ENCODE peak calls at places on chromosomes 4 and X, in four cellular contexts. One of them, this sample, is unnamed.
A peak's percentile ranks its signal among the peaks of the same experiment; 100 is the strongest.

GRCh38 chrX:49166914-49167739 is 4.6 kb downstream of the MAGIX start:
- DNase-seq in right lobe of liver: no peak
- DNase-seq in breast epithelium: no peak
- DNase-seq in heart right ventricle: peak; percentile 74
- DNase-seq in this sample: peak; percentile 79

GRCh38 chrX:48592971-48593370 is 4.3 kb upstream of the WDR13 start:
- DNase-seq in right lobe of liver: no peak
- DNase-seq in breast epithelium: no peak
- DNase-seq in heart right ventricle: no peak
- DNase-seq in this sample: no peak

GRCh38 chr4:38409852-38410251 is 254.1 kb upstream of the KLF3 start:
- DNase-seq in heart right ventricle: no peak
- DNase-seq in breast epithelium: no peak
- DNase-seq in right lobe of liver: no peak
- DNase-seq in this sample: no peak

GRCh38 chr4:92234393-92235176 is 69.2 kb upstream of the GRID2 start:
- DNase-seq in heart right ventricle: no peak
- DNase-seq in right lobe of liver: no peak
- DNase-seq in breast epithelium: no peak
- DNase-seq in this sample: no peak

GRCh38 chr4:3268395-3269104 is 19.6 kb downstream of the MSANTD1 start:
- DNase-seq in heart right ventricle: no peak
- DNase-seq in right lobe of liver: no peak
- DNase-seq in breast epithelium: no peak
- DNase-seq in this sample: peak; percentile 55

GRCh38 chr4:76585270-76585669 is 150.2 kb downstream of the SHROOM3 start:
- DNase-seq in heart right ventricle: no peak
- DNase-seq in breast epithelium: no peak
- DNase-seq in right lobe of liver: no peak
- DNase-seq in this sample: no peak

GRCh38 chrX:110037181-110037580 is 34.3 kb downstream of the TMEM164 start:
- DNase-seq in right lobe of liver: no peak
- DNase-seq in heart right ventricle: no peak
- DNase-seq in breast epithelium: no peak
- DNase-seq in this sample: no peak

GRCh38 chr4:176775326-176775725 is 17.4 kb downstream of the VEGFC start:
- DNase-seq in heart right ventricle: no peak
- DNase-seq in right lobe of liver: no peak
- DNase-seq in breast epithelium: no peak
- DNase-seq in this sample: no peak

GRCh38 chr4:168796362-168797106 is 213.5 kb downstream of the CBR4 start:
- DNase-seq in breast epithelium: no peak
- DNase-seq in right lobe of liver: peak; percentile 51
- DNase-seq in heart right ventricle: no peak
- DNase-seq in this sample: no peak

GRCh38 chr4:157999723-158000122 is 173.1 kb downstream of the GASK1B start:
- DNase-seq in right lobe of liver: no peak
- DNase-seq in heart right ventricle: no peak
- DNase-seq in breast epithelium: no peak
- DNase-seq in this sample: no peak

GRCh38 chrX:154329284-154329683 is 33.7 kb downstream of the TKTL1 start:
- DNase-seq in breast epithelium: no peak
- DNase-seq in heart right ventricle: no peak
- DNase-seq in right lobe of liver: no peak
- DNase-seq in this sample: no peak

GRCh38 chr4:129453524-129453923 is 357.6 kb downstream of the C4orf33 start:
- DNase-seq in heart right ventricle: no peak
- DNase-seq in right lobe of liver: no peak
- DNase-seq in breast epithelium: no peak
- DNase-seq in this sample: no peak

GRCh38 chrX:111262086-111262485 is 8.2 kb downstream of the CAPN6 start:
- DNase-seq in right lobe of liver: no peak
- DNase-seq in breast epithelium: no peak
- DNase-seq in heart right ventricle: no peak
- DNase-seq in this sample: no peak

GRCh38 chrX:156001667-156002021 is 4.1 kb downstream of the IL9R start:
- DNase-seq in right lobe of liver: no peak
- DNase-seq in heart right ventricle: no peak
- DNase-seq in breast epithelium: no peak
- DNase-seq in this sample: no peak

GRCh38 chr4:156584100-156584499 is 387.5 kb downstream of the PDGFC start:
- DNase-seq in heart right ventricle: no peak
- DNase-seq in right lobe of liver: no peak
- DNase-seq in breast epithelium: no peak
- DNase-seq in this sample: no peak

GRCh38 chrX:50567636-50568035 is 97.0 kb upstream of the DGKK start:
- DNase-seq in breast epithelium: no peak
- DNase-seq in heart right ventricle: no peak
- DNase-seq in right lobe of liver: no peak
- DNase-seq in this sample: no peak

GRCh38 chr4:94412019-94413017 is 39.4 kb upstream of the PDLIM5 start:
- DNase-seq in right lobe of liver: no peak
- DNase-seq in breast epithelium: no peak
- DNase-seq in heart right ventricle: no peak
- DNase-seq in this sample: no peak

GRCh38 chr4:128241425-128241913 is 46.1 kb downstream of the PGRMC2 start:
- DNase-seq in right lobe of liver: peak; percentile 56
- DNase-seq in heart right ventricle: no peak
- DNase-seq in breast epithelium: peak; percentile 76
- DNase-seq in this sample: no peak

GRCh38 chr4:48445704-48446103 is 37.4 kb upstream of the SLC10A4 start:
- DNase-seq in right lobe of liver: no peak
- DNase-seq in heart right ventricle: no peak
- DNase-seq in breast epithelium: no peak
- DNase-seq in this sample: no peak

GRCh38 chr4:43757147-43757546 is 691.5 kb downstream of the KCTD8 start:
- DNase-seq in breast epithelium: no peak
- DNase-seq in heart right ventricle: no peak
- DNase-seq in right lobe of liver: no peak
- DNase-seq in this sample: no peak

GRCh38 chrX:103536732-103537131 is 17.4 kb upstream of the RAB40A start:
- DNase-seq in heart right ventricle: no peak
- DNase-seq in breast epithelium: no peak
- DNase-seq in right lobe of liver: no peak
- DNase-seq in this sample: no peak

GRCh38 chr4:88533088-88533790 is 9.7 kb upstream of the PYURF start:
- DNase-seq in right lobe of liver: no peak
- DNase-seq in breast epithelium: no peak
- DNase-seq in heart right ventricle: no peak
- DNase-seq in this sample: no peak

GRCh38 chr4:138186264-138186663 is 55.9 kb downstream of the SLC7A11 start:
- DNase-seq in heart right ventricle: no peak
- DNase-seq in right lobe of liver: no peak
- DNase-seq in breast epithelium: no peak
- DNase-seq in this sample: no peak

GRCh38 chrX:23844502-23845138 is 61.6 kb downstream of the SAT1 start:
- DNase-seq in breast epithelium: no peak
- DNase-seq in right lobe of liver: no peak
- DNase-seq in heart right ventricle: no peak
- DNase-seq in this sample: no peak

GRCh38 chrX:10015711-10016515 is 48.8 kb downstream of the CLDN34 start:
- DNase-seq in right lobe of liver: peak; percentile 45
- DNase-seq in breast epithelium: no peak
- DNase-seq in heart right ventricle: peak; percentile 59
- DNase-seq in this sample: peak; percentile 76

GRCh38 chrX:65586491-65586890 is 51.9 kb upstream of the LAS1L start:
- DNase-seq in right lobe of liver: no peak
- DNase-seq in breast epithelium: no peak
- DNase-seq in heart right ventricle: no peak
- DNase-seq in this sample: peak; percentile 41

GRCh38 chrX:24760601-24761000 is 66.9 kb downstream of the POLA1 start:
- DNase-seq in breast epithelium: no peak
- DNase-seq in heart right ventricle: no peak
- DNase-seq in right lobe of liver: no peak
- DNase-seq in this sample: no peak

GRCh38 chrX:40646489-40647306 is 663 bp downstream of the CXorf38 start:
- DNase-seq in heart right ventricle: peak; percentile 39
- DNase-seq in right lobe of liver: peak; percentile 54
- DNase-seq in breast epithelium: peak; percentile 54
- DNase-seq in this sample: peak; percentile 54

GRCh38 chrX:120727503-120727902 is 97.6 kb upstream of the C1GALT1C1 start:
- DNase-seq in breast epithelium: no peak
- DNase-seq in heart right ventricle: no peak
- DNase-seq in right lobe of liver: no peak
- DNase-seq in this sample: no peak

GRCh38 chr4:156763511-156763910 is 208.1 kb downstream of the PDGFC start:
- DNase-seq in heart right ventricle: no peak
- DNase-seq in right lobe of liver: no peak
- DNase-seq in breast epithelium: no peak
- DNase-seq in this sample: no peak

GRCh38 chrX:40012039-40012799 is 85.5 kb downstream of the BCOR start:
- DNase-seq in heart right ventricle: peak; percentile 30
- DNase-seq in breast epithelium: peak; percentile 51
- DNase-seq in right lobe of liver: peak; percentile 47
- DNase-seq in this sample: peak; percentile 71

GRCh38 chrX:53186363-53186762 is 38.6 kb downstream of the KDM5C start:
- DNase-seq in heart right ventricle: no peak
- DNase-seq in breast epithelium: no peak
- DNase-seq in right lobe of liver: no peak
- DNase-seq in this sample: no peak

GRCh38 chr4:114386637-114387233 is 211.9 kb upstream of the UGT8 start:
- DNase-seq in right lobe of liver: no peak
- DNase-seq in breast epithelium: no peak
- DNase-seq in heart right ventricle: no peak
- DNase-seq in this sample: no peak

GRCh38 chrX:153672531-153673397 is 849 bp downstream of the PNCK start:
- DNase-seq in breast epithelium: peak; percentile 19
- DNase-seq in right lobe of liver: no peak
- DNase-seq in heart right ventricle: no peak
- DNase-seq in this sample: no peak

GRCh38 chr4:9926591-9926990 is 94.7 kb downstream of the SLC2A9 start:
- DNase-seq in breast epithelium: no peak
- DNase-seq in heart right ventricle: no peak
- DNase-seq in right lobe of liver: no peak
- DNase-seq in this sample: no peak

GRCh38 chr4:176849076-176849475 is 56.4 kb upstream of the VEGFC start:
- DNase-seq in breast epithelium: no peak
- DNase-seq in right lobe of liver: no peak
- DNase-seq in heart right ventricle: no peak
- DNase-seq in this sample: no peak

GRCh38 chr4:8199594-8200301 is 658 bp downstream of the SH3TC1 start:
- DNase-seq in heart right ventricle: no peak
- DNase-seq in right lobe of liver: peak; percentile 87
- DNase-seq in breast epithelium: no peak
- DNase-seq in this sample: peak; percentile 63

GRCh38 chr4:8198906-8199593 is at the start of gene SH3TC1:
- DNase-seq in heart right ventricle: peak; percentile 88
- DNase-seq in right lobe of liver: peak; percentile 98
- DNase-seq in breast epithelium: peak; percentile 69
- DNase-seq in this sample: peak; percentile 95

GRCh38 chr4:8197521-8197920 is 1.6 kb upstream of the SH3TC1 start:
- DNase-seq in right lobe of liver: no peak
- DNase-seq in breast epithelium: no peak
- DNase-seq in heart right ventricle: no peak
- DNase-seq in this sample: no peak

GRCh38 chr4:8200302-8200975 is 1.3 kb downstream of the SH3TC1 start:
- DNase-seq in heart right ventricle: peak; percentile 78
- DNase-seq in breast epithelium: no peak
- DNase-seq in right lobe of liver: peak; percentile 64
- DNase-seq in this sample: peak; percentile 80

GRCh38 chr4:8198206-8198905 is 734 bp upstream of the SH3TC1 start:
- DNase-seq in right lobe of liver: peak; percentile 84
- DNase-seq in heart right ventricle: no peak
- DNase-seq in breast epithelium: no peak
- DNase-seq in this sample: peak; percentile 79
- H3K4me3 ChIP-seq in right lobe of liver: peak overlapping the region; percentile 85
- H3K4me3 ChIP-seq in heart right ventricle: peak overlapping the region; percentile 59
- H3K4me3 ChIP-seq in breast epithelium: no peak overlapping the region
- H3K4me3 ChIP-seq in this sample: peak overlapping the region; percentile 65

GRCh38 chr4:4851081-4851480 is 8.4 kb upstream of the MSX1 start:
- DNase-seq in breast epithelium: peak; percentile 38
- DNase-seq in right lobe of liver: no peak
- DNase-seq in heart right ventricle: no peak
- DNase-seq in this sample: peak; percentile 27
- H3K27me3 ChIP-seq in breast epithelium: no peaks in the 10 kb centered on the region
- H3K27me3 ChIP-seq in right lobe of liver: peaks cover 22% of the 10 kb centered on the region
- H3K27me3 ChIP-seq in heart right ventricle: peaks cover 100% of the 10 kb centered on the region
- H3K27me3 ChIP-seq in this sample: peaks cover 39% of the 10 kb centered on the region

GRCh38 chr4:130736436-130737185 is 1640.7 kb downstream of the C4orf33 start:
- DNase-seq in right lobe of liver: no peak
- DNase-seq in breast epithelium: no peak
- DNase-seq in heart right ventricle: no peak
- DNase-seq in this sample: peak; percentile 26

GRCh38 chr4:130738233-130738632 is 1642.3 kb downstream of the C4orf33 start:
- DNase-seq in heart right ventricle: no peak
- DNase-seq in right lobe of liver: no peak
- DNase-seq in breast epithelium: no peak
- DNase-seq in this sample: no peak
- H3K4me3 ChIP-seq in heart right ventricle: no peak overlapping the region
- H3K4me3 ChIP-seq in right lobe of liver: no peak overlapping the region
- H3K4me3 ChIP-seq in breast epithelium: no peak overlapping the region
- H3K4me3 ChIP-seq in this sample: no peak overlapping the region

DNA sequence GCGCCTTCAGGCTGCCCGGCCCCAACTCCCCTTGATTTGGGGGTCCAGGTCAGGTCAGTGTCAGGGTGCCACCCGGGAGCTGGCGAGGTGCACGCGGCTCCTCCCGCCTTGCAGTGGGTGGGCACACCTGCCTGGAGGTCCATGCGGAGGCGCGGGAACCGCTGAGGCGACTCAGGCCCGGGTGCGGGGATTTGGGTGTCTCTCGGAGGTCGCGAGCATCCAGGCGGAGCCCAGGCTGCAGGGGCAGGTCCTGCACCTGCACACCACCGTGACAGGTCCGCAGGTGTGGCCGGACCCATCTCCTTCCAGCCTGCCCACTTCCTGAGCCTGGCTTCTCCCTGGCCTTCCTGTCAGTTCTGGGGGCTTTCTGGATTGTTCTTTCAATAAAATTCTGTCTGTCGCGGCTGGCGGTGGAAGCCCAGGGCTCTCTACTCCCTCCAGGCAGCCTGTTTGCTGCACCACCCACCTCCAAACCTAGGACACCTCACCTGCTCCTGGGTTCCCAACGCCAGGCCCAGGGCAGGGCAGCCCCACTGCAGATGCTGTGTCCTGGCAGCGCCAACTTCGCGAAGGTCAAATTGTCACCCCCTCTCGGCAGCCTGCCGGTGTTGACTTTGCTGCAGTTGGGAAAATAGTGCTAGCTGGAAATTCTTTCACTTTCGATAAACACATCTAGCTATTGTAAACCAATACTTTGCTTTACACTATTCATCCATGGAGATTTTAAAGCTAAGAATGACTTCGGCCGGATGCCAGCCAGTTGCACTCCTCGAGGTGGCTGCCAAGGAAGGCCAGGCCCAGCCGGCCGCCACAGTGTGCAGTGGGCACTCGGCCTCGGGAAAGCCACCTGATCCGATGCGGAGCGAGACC is 35.9 kb downstream of the FGFRL1 start:
- DNase-seq in breast epithelium: peak; percentile 50
- DNase-seq in right lobe of liver: peak; percentile 71
- DNase-seq in heart right ventricle: peak; percentile 17
- DNase-seq in this sample: peak; percentile 81
- H3K27me3 ChIP-seq in breast epithelium: no peaks in the 10 kb centered on the region
- H3K27me3 ChIP-seq in right lobe of liver: no peaks in the 10 kb centered on the region
- H3K27me3 ChIP-seq in heart right ventricle: peaks cover 49% of the 10 kb centered on the region
- H3K27me3 ChIP-seq in this sample: peaks cover 69% of the 10 kb centered on the region

GRCh38 chrX:131289527-131289926 is 421 bp upstream of the IGSF1 start:
- DNase-seq in breast epithelium: no peak
- DNase-seq in right lobe of liver: no peak
- DNase-seq in heart right ventricle: no peak
- DNase-seq in this sample: no peak
- H3K4me3 ChIP-seq in breast epithelium: no peak overlapping the region
- H3K4me3 ChIP-seq in right lobe of liver: no peak overlapping the region
- H3K4me3 ChIP-seq in heart right ventricle: peak overlapping the region; percentile 41
- H3K4me3 ChIP-seq in this sample: no peak overlapping the region

GRCh38 chr4:13529130-13529919 is 15.0 kb downstream of the NKX3-2 start:
- DNase-seq in heart right ventricle: no peak
- DNase-seq in right lobe of liver: no peak
- DNase-seq in breast epithelium: no peak
- DNase-seq in this sample: no peak
- H3K27me3 ChIP-seq in heart right ventricle: peaks cover 100% of the 10 kb centered on the region
- H3K27me3 ChIP-seq in right lobe of liver: peaks cover 44% of the 10 kb centered on the region
- H3K27me3 ChIP-seq in breast epithelium: peaks cover 2% of the 10 kb centered on the region
- H3K27me3 ChIP-seq in this sample: peaks cover 100% of the 10 kb centered on the region

This sample was measured in left lung.